ENCODE peak calls at places on chromosome 16, in eight cellular contexts. K is RKO, I is neural crest cell, Y is OCI-LY7, P is psoas muscle, L is NCI-H345, W is HFF-Myc, V is NCI-H446 treated with DMSO at 0.1 percent for 48 hours. B is an unnamed sample.

GRCh38 chr16:85293899-85294642 is 181.8 kb upstream of the CIBAR2 start:
- DNase-seq in W (no peak), P (peak; percentile 63), V (peak; percentile 51), K (no peak), I (no peak), L (peak; percentile 47), Y (no peak), B (no peak)

GRCh38 chr16:24381470-24382118 is 125.5 kb downstream of the CACNG3 start:
- DNase-seq in W (no peak), P (no peak), I (no peak), L (no peak), V (no peak), K (no peak), Y (no peak), B (no peak)

GRCh38 chr16:89053725-89054029 is 40.0 kb upstream of the ACSF3 start:
- DNase-seq in Y (no peak), W (no peak), V (no peak), P (no peak), K (no peak), I (no peak), L (no peak), B (no peak)

GRCh38 chr16:75306102-75306762 is 54.8 kb upstream of the BCAR1 start:
- DNase-seq in K (no peak), L (no peak), P (no peak), Y (no peak), W (no peak), I (no peak), V (no peak), B (no peak)

GRCh38 chr16:12087901-12088364 is 111.4 kb downstream of the SNX29 start:
- DNase-seq in K (no peak), L (peak; percentile 62), P (no peak), V (no peak), I (no peak), Y (peak; percentile 75), W (no peak), B (peak; percentile 58)

GRCh38 chr16:2663553-2664521 is 18.5 kb upstream of the KCTD5 start:
- DNase-seq in V (no peak), P (no peak), Y (no peak), W (no peak), K (no peak), L (no peak), I (no peak), B (no peak)

GRCh38 chr16:31215287-31216115 is 1.4 kb downstream of the PYDC1 start:
- DNase-seq in K (peak; percentile 85), P (peak; percentile 76), W (no peak), I (no peak), V (no peak), L (peak; percentile 26), Y (no peak), B (peak; percentile 62)

GRCh38 chr16:27642753-27643152 is 92.8 kb downstream of the KATNIP start:
- DNase-seq in Y (peak; percentile 23), W (peak; percentile 7), L (no peak), V (no peak), P (no peak), K (peak; percentile 11), I (no peak), B (no peak)

GRCh38 chr16:81711609-81712329 is 67.3 kb upstream of the PLCG2 start:
- DNase-seq in V (no peak), K (peak; percentile 77), P (no peak), W (peak; percentile 70), Y (no peak), I (peak; percentile 30), L (peak; percentile 35), B (peak; percentile 8)

GRCh38 chr16:27547134-27547533 is 2.6 kb downstream of the GTF3C1 start:
- DNase-seq in Y (no peak), W (peak; percentile 37), I (no peak), L (no peak), V (no peak), K (peak; percentile 69), P (no peak), B (no peak)

GRCh38 chr16:68234188-68235104 is 1.5 kb downstream of the ESRP2 start:
- DNase-seq in I (no peak), Y (no peak), V (no peak), L (peak; percentile 81), K (peak; percentile 51), P (no peak), W (peak; percentile 44), B (no peak)

GRCh38 chr16:87233928-87234327 is 83.3 kb downstream of the C16orf95 start:
- DNase-seq in K (no peak), Y (peak; percentile 4), W (no peak), V (no peak), I (no peak), P (no peak), L (no peak), B (no peak)

GRCh38 chr16:56773531-56773930 is 43.6 kb downstream of the NUP93 start:
- DNase-seq in L (no peak), V (no peak), K (no peak), Y (no peak), P (no peak), I (no peak), W (no peak), B (no peak)

GRCh38 chr16:752008-752315 is 8.6 kb upstream of the MSLN start:
- DNase-seq in Y (no peak), K (no peak), W (no peak), L (no peak), V (no peak), I (no peak), P (no peak), B (no peak)

GRCh38 chr16:56657555-56658430 is at the start of gene MT1F:
- DNase-seq in L (peak; percentile 70), P (peak; percentile 79), V (no peak), I (peak; percentile 25), Y (peak; percentile 4), W (no peak), K (peak; percentile 62), B (peak; percentile 73)

GRCh38 chr16:3510410-3510809 is 9.6 kb downstream of the CLUAP1 start:
- DNase-seq in P (no peak), L (no peak), V (no peak), Y (no peak), K (no peak), I (no peak), W (no peak), B (no peak)

B was measured in left ventricle myocardium inferior.